ENCODE peak calls at places on chromosomes 3 and 15, in nine cellular contexts. H is A673; N is RCC 7860; V is neural crest cell; S is NCI-H510A treated with DMSO at 0.1 percent for 48 hours; C is HT-29; O is activated naive CD4-positive, alpha-beta T cell treated with anti-CD3 and anti-CD28 coated beads for 36 hours; E is stimulated activated CD8-positive, alpha-beta memory T cell treated with anti-CD3 and anti-CD28 coated beads, Interleukin-7, amount 100 ng/mL, for 4 hours; X is neuronal stem cell. W is an unnamed sample.

GRCh38 chr15:60793656-60794055 is 314.7 kb upstream of the ICE2 start:
- DNase-seq in H (no peak), N (no peak), V (no peak), S (no peak), C (no peak), O (no peak), E (no peak), X (no peak), W (no peak)

GRCh38 chr3:40971191-40972168 is 227.8 kb upstream of the CTNNB1 start:
- DNase-seq in H (no peak), N (peak), V (no peak), S (peak), C (peak), O (peak), E (no peak), X (no peak), W (peak)

GRCh38 chr3:12483364-12483763 is 916 bp upstream of the TSEN2 start:
- DNase-seq in H (peak), N (peak), V (no peak), S (peak), C (peak), O (no peak), E (no peak), X (no peak), W (no peak)

GRCh38 chr15:64861960-64862359 is 20.2 kb downstream of the PLEKHO2 start:
- DNase-seq in H (no peak), N (no peak), V (no peak), S (no peak), C (no peak), O (no peak), E (no peak), X (no peak), W (no peak)

GRCh38 chr3:155009217-155009616 is 70.9 kb upstream of the MME start:
- DNase-seq in H (no peak), N (no peak), V (no peak), S (no peak), C (no peak), O (no peak), E (no peak), X (no peak), W (no peak)

GRCh38 chr3:15164356-15164755 is 41.7 kb upstream of the CAPN7 start:
- DNase-seq in H (no peak), N (no peak), V (no peak), S (no peak), C (no peak), O (no peak), E (no peak), X (no peak), W (no peak)

GRCh38 chr3:139745831-139746230 is 68.1 kb upstream of the NMNAT3 start:
- DNase-seq in H (no peak), N (no peak), V (no peak), S (no peak), C (no peak), O (no peak), E (no peak), X (no peak), W (peak)

GRCh38 chr3:177427540-177427939 is 230.3 kb upstream of the TBL1XR1 start:
- DNase-seq in H (no peak), N (peak), V (no peak), S (no peak), C (no peak), O (peak), E (no peak), X (no peak), W (no peak)

GRCh38 chr15:26771917-26772587 is 814 bp downstream of the GABRB3 start:
- DNase-seq in H (no peak), N (no peak), V (peak), S (peak), C (no peak), O (no peak), E (no peak), X (peak), W (peak)

GRCh38 chr15:31127596-31128261 is 26.2 kb upstream of the TRPM1 start:
- DNase-seq in H (no peak), N (no peak), V (no peak), S (no peak), C (peak), O (no peak), E (no peak), X (no peak), W (no peak)

GRCh38 chr3:66400381-66401156 is 100.3 kb downstream of the LRIG1 start:
- DNase-seq in H (no peak), N (no peak), V (peak), S (no peak), C (no peak), O (no peak), E (no peak), X (peak), W (no peak)